ENCODE peak calls at places on chromosomes 7 and 10, in seven cellular contexts. Z, Y, C, V, O, E and J are unnamed samples.

GRCh38 chr10:80202934-80203834 is 2.2 kb downstream of the ANXA11 start:
- DNase-seq in Z (peak; percentile 45), Y (peak; percentile 91), C (peak; percentile 75), V (peak; percentile 69), O (peak; percentile 65), E (peak; percentile 73), J (peak; percentile 73)

GRCh38 chr7:51366930-51367613 is 50.5 kb upstream of the COBL start:
- DNase-seq in Z (no peak), Y (peak; percentile 55), C (peak; percentile 36), V (no peak), O (peak; percentile 91), E (peak; percentile 83), J (no peak)

GRCh38 chr10:112732277-112732891 is 217.7 kb upstream of the TCF7L2 start:
- DNase-seq in Z (no peak), Y (peak; percentile 37), C (no peak), V (no peak), O (no peak), E (no peak), J (no peak)

GRCh38 chr10:12768156-12768731 is 233.3 kb downstream of the CCDC3 start:
- DNase-seq in Z (no peak), Y (peak; percentile 21), C (no peak), V (no peak), O (peak; percentile 77), E (no peak), J (no peak)

GRCh38 chr7:34108150-34108549 is 202.8 kb downstream of the BMPER start:
- DNase-seq in Z (no peak), Y (peak; percentile 93), C (no peak), V (no peak), O (no peak), E (no peak), J (peak; percentile 36)

GRCh38 chr10:46028584-46029570 is 1.5 kb downstream of the NCOA4 start:
- DNase-seq in Z (no peak), Y (peak; percentile 81), C (peak; percentile 76), V (no peak), O (peak; percentile 77), E (peak; percentile 55), J (peak; percentile 37)

GRCh38 chr10:114684822-114685209 is 26.7 kb upstream of the ABLIM1 start:
- DNase-seq in Z (no peak), Y (peak; percentile 75), C (no peak), V (no peak), O (no peak), E (no peak), J (no peak)

GRCh38 chr7:110918949-110919548 is 171.9 kb upstream of the LRRN3 start:
- DNase-seq in Z (no peak), Y (no peak), C (peak; percentile 31), V (no peak), O (no peak), E (no peak), J (no peak)

GRCh38 chr10:113753020-113753692 is 1.7 kb downstream of the PLEKHS1 start:
- DNase-seq in Z (no peak), Y (no peak), C (no peak), V (no peak), O (peak; percentile 13), E (no peak), J (no peak)

GRCh38 chr7:96236198-96237039 is 85.5 kb downstream of the SLC25A13 start:
- DNase-seq in Z (no peak), Y (peak; percentile 97), C (no peak), V (peak; percentile 39), O (no peak), E (peak; percentile 8), J (peak; percentile 97)

GRCh38 chr7:85094046-85094720 is 92.7 kb downstream of the SEMA3D start:
- DNase-seq in Z (no peak), Y (peak; percentile 90), C (no peak), V (peak; percentile 18), O (no peak), E (no peak), J (no peak)

GRCh38 chr7:117126631-117127030 is 173.3 kb downstream of the ST7 start:
- DNase-seq in Z (no peak), Y (no peak), C (no peak), V (no peak), O (no peak), E (no peak), J (no peak)

GRCh38 chr7:142880886-142881505 is 4.5 kb downstream of the TRPV6 start:
- DNase-seq in Z (peak; percentile 13), Y (peak; percentile 42), C (peak; percentile 60), V (no peak), O (peak; percentile 85), E (peak; percentile 61), J (no peak)

GRCh38 chr10:77505431-77506334 is 131.9 kb downstream of the KCNMA1 start:
- DNase-seq in Z (no peak), Y (peak; percentile 64), C (no peak), V (no peak), O (no peak), E (no peak), J (peak; percentile 74)

GRCh38 chr7:135728136-135728669 is at the start of gene SLC13A4:
- DNase-seq in Z (no peak), Y (no peak), C (no peak), V (no peak), O (peak; percentile 90), E (no peak), J (no peak)

GRCh38 chr7:105261689-105262088 is 127.0 kb downstream of the SRPK2 start:
- DNase-seq in Z (no peak), Y (no peak), C (no peak), V (no peak), O (no peak), E (no peak), J (no peak)

GRCh38 chr7:156091515-156092080 is 279.3 kb upstream of the SHH start:
- DNase-seq in Z (no peak), Y (no peak), C (no peak), V (no peak), O (no peak), E (no peak), J (no peak)

GRCh38 chr10:119663866-119664698 is 12.9 kb downstream of the BAG3 start:
- DNase-seq in Z (peak; percentile 34), Y (no peak), C (peak; percentile 86), V (no peak), O (no peak), E (no peak), J (no peak)
- H3K4me3 ChIP-seq in Z (no peak overlapping the region), Y (no peak overlapping the region), C (no peak overlapping the region), V (no peak overlapping the region), O (no peak overlapping the region), E (no peak overlapping the region), J (no peak overlapping the region)

GRCh38 chr7:1538544-1539345 is 8.2 kb downstream of the MAFK start:
- DNase-seq in Z (no peak), Y (no peak), C (no peak), V (no peak), O (no peak), E (no peak), J (no peak)
- H3K4me3 ChIP-seq in Z (no peak overlapping the region), Y (peak overlapping the region; percentile 45), C (no peak overlapping the region), V (no peak overlapping the region), O (no peak overlapping the region), E (no peak overlapping the region), J (no peak overlapping the region)

DNA sequence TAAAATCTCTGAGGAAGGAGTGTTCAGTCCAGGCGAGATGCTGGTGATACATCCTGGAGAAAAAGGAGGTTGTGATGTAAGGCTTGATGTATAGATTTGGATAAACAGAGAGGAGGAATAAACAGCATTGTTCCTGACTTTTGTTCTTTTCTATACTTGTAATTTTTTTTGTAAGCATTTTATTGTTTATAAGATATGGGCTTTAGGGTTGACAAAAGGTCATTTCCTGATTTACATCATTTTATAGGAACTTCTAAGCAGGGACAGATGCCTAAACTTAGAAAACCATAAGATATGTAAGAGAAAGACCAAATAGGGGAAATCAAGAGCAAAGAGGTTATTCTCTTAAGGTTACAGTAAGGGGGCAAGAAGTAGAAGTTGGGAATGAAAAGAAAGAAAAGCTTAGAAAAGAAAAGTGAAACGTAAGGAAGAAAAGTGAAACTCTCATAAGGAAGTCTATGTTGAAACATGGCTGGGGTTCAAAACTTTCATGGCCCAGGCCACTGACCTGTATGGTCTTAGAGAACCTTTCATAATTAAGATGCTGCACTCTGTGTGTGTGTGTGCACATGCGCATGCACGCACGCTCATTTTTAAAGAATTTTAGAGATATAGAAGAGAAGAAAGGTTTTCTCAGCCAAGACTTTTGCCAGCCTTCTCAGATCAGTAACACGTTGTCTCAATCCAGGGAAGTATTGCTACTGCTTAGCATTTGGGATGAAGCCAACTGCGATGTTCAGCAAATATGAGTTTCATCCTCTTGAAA is 16.5 kb upstream of the SLC26A4 start:
- DNase-seq in Z (no peak), Y (peak; percentile 49), C (peak; percentile 10), V (no peak), O (no peak), E (no peak), J (no peak)
- H3K4me3 ChIP-seq in Z (no peak overlapping the region), Y (no peak overlapping the region), C (no peak overlapping the region), V (no peak overlapping the region), O (no peak overlapping the region), E (no peak overlapping the region), J (no peak overlapping the region)

DNA sequence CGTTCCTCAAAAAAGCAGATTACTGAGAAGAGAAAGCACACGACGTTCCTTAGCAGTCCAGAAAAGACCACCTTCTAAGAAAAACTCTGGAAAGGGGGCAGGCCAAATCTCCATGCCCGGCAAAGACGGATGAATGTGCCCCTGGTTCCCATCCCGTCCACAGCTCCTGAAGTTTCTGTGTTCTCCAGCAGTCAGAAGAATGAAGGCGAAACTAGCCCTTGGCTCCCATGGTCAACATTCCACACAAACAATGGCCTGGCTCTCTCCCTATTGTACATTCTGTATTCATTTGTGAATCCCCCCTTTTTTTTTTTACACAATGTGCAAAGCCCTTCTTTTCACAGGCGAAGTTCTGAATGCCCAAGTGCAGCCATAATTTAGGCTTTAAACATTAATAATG is 5.3 kb downstream of the CTBP2 start:
- DNase-seq in Z (no peak), Y (peak; percentile 60), C (no peak), V (no peak), O (peak; percentile 78), E (no peak), J (no peak)
- H3K4me3 ChIP-seq in Z (no peak overlapping the region), Y (no peak overlapping the region), C (no peak overlapping the region), V (no peak overlapping the region), O (peak overlapping the region; percentile 90), E (no peak overlapping the region), J (no peak overlapping the region)

GRCh38 chr7:35971133-35971995 is 170.5 kb downstream of the SEPTIN7 start:
- DNase-seq in Z (no peak), Y (no peak), C (no peak), V (no peak), O (no peak), E (no peak), J (no peak)
- H3K4me3 ChIP-seq in Z (no peak overlapping the region), Y (no peak overlapping the region), C (no peak overlapping the region), V (no peak overlapping the region), O (no peak overlapping the region), E (no peak overlapping the region), J (peak overlapping the region; percentile 13)